ENCODE peak calls at places on chromosomes 2 and 18, in five cellular contexts. D is H9; B is activated CD8-positive, alpha-beta memory T cell treated with anti-CD3 and anti-CD28 coated beads, Interleukin-2, amount 10 ng/mL, durations not matched to agents 7 days and 5 days; E is colonic mucosa; Y is CD4-positive, alpha-beta T cell. T is an unnamed sample.

GRCh38 chr2:42835577-42836371 is 43.4 kb upstream of the HAAO start:
- DNase-seq in Y (no peak), E (no peak), B (no peak), D (no peak), T (no peak)

GRCh38 chr18:9987931-9988330 is 74.1 kb downstream of the VAPA start:
- DNase-seq in E (no peak), B (no peak), Y (no peak), D (no peak), T (no peak)

GRCh38 chr18:54775686-54776085 is 52.6 kb upstream of the RAB27B start:
- DNase-seq in B (no peak), D (no peak), E (no peak), Y (no peak), T (no peak)

GRCh38 chr18:79525556-79526467 is 130.1 kb downstream of the NFATC1 start:
- DNase-seq in B (no peak), E (no peak), D (peak), Y (no peak), T (peak)

GRCh38 chr2:205814039-205814364 is 131.7 kb downstream of the NRP2 start:
- DNase-seq in B (no peak), Y (no peak), D (no peak), E (no peak), T (no peak)

GRCh38 chr2:158191076-158191566 is 89.4 kb downstream of the UPP2 start:
- DNase-seq in E (no peak), B (no peak), D (no peak), Y (peak), T (peak)

GRCh38 chr2:235940330-235940729 is 227.9 kb downstream of the GBX2 start:
- DNase-seq in Y (no peak), B (no peak), D (no peak), E (no peak), T (no peak)

GRCh38 chr18:51054764-51055163 is 24.8 kb downstream of the SMAD4 start:
- DNase-seq in E (no peak), D (no peak), Y (no peak), B (no peak), T (no peak)

GRCh38 chr18:10047237-10047636 is 133.4 kb downstream of the VAPA start:
- DNase-seq in E (no peak), B (no peak), D (no peak), Y (no peak), T (no peak)

GRCh38 chr2:190856985-190857384 is 23.6 kb upstream of the GLS start:
- DNase-seq in B (no peak), E (no peak), Y (no peak), D (no peak), T (no peak)

GRCh38 chr2:166972002-166972401 is 83.7 kb downstream of the XIRP2 start:
- DNase-seq in E (peak), Y (no peak), B (no peak), D (no peak), T (no peak)

GRCh38 chr2:172246649-172247048 is 143.9 kb upstream of the DLX2 start:
- DNase-seq in D (no peak), B (no peak), E (no peak), Y (no peak), T (no peak)

GRCh38 chr2:26801342-26801741 is 15.5 kb downstream of the CENPA start:
- DNase-seq in Y (no peak), D (no peak), E (no peak), B (no peak), T (no peak)

T was measured in stimulated activated naive CD8-positive, alpha-beta T cell treated with anti-CD3 and anti-CD28 coated beads, Interleukin-15, amount 100 ng/mL, for 72 hours.